ENCODE peak calls at places on chromosomes 13 and 19, in seven cellular contexts. One of them, this sample, is unnamed.

GRCh38 chr13:90696656-90697055 is 650.8 kb upstream of the MIR17HG start:
- DNase-seq in stimulated activated CD4-positive, alpha-beta T cell treated with anti-CD3 and anti-CD28 coated beads, Interleukin-1b, Interleukin-23, amount 100 ng/mL, for 48 hours: no peak
- DNase-seq in kidney epithelial cell: no peak
- DNase-seq in lower leg skin: no peak
- DNase-seq in H4: peak
- DNase-seq in nephron progenitor cell: no peak
- DNase-seq in bronchial epithelial cell: peak
- DNase-seq in this sample: no peak

GRCh38 chr13:40026174-40026585 is 370.7 kb downstream of the COG6 start:
- DNase-seq in stimulated activated CD4-positive, alpha-beta T cell treated with anti-CD3 and anti-CD28 coated beads, Interleukin-1b, Interleukin-23, amount 100 ng/mL, for 48 hours: peak
- DNase-seq in kidney epithelial cell: no peak
- DNase-seq in lower leg skin: no peak
- DNase-seq in H4: no peak
- DNase-seq in nephron progenitor cell: no peak
- DNase-seq in bronchial epithelial cell: no peak
- DNase-seq in this sample: no peak

GRCh38 chr19:22523940-22524339 is 101.8 kb upstream of the ZNF98 start:
- DNase-seq in stimulated activated CD4-positive, alpha-beta T cell treated with anti-CD3 and anti-CD28 coated beads, Interleukin-1b, Interleukin-23, amount 100 ng/mL, for 48 hours: no peak
- DNase-seq in kidney epithelial cell: no peak
- DNase-seq in lower leg skin: no peak
- DNase-seq in H4: no peak
- DNase-seq in nephron progenitor cell: no peak
- DNase-seq in bronchial epithelial cell: no peak
- DNase-seq in this sample: no peak

GRCh38 chr13:45522571-45522970 is 57.8 kb downstream of the COG3 start:
- DNase-seq in stimulated activated CD4-positive, alpha-beta T cell treated with anti-CD3 and anti-CD28 coated beads, Interleukin-1b, Interleukin-23, amount 100 ng/mL, for 48 hours: no peak
- DNase-seq in kidney epithelial cell: no peak
- DNase-seq in lower leg skin: no peak
- DNase-seq in H4: no peak
- DNase-seq in nephron progenitor cell: no peak
- DNase-seq in bronchial epithelial cell: peak
- DNase-seq in this sample: no peak

GRCh38 chr19:18379803-18380747 is 5.9 kb upstream of the GDF15 start:
- DNase-seq in stimulated activated CD4-positive, alpha-beta T cell treated with anti-CD3 and anti-CD28 coated beads, Interleukin-1b, Interleukin-23, amount 100 ng/mL, for 48 hours: no peak
- DNase-seq in kidney epithelial cell: no peak
- DNase-seq in lower leg skin: peak
- DNase-seq in H4: peak
- DNase-seq in nephron progenitor cell: no peak
- DNase-seq in bronchial epithelial cell: peak
- DNase-seq in this sample: no peak

GRCh38 chr19:48965033-48965805 is at the start of gene FTL:
- DNase-seq in stimulated activated CD4-positive, alpha-beta T cell treated with anti-CD3 and anti-CD28 coated beads, Interleukin-1b, Interleukin-23, amount 100 ng/mL, for 48 hours: peak
- DNase-seq in kidney epithelial cell: peak
- DNase-seq in lower leg skin: peak
- DNase-seq in H4: peak
- DNase-seq in nephron progenitor cell: peak
- DNase-seq in bronchial epithelial cell: peak
- DNase-seq in this sample: peak

GRCh38 chr13:31227063-31227462 is 27.3 kb downstream of the B3GLCT start:
- DNase-seq in stimulated activated CD4-positive, alpha-beta T cell treated with anti-CD3 and anti-CD28 coated beads, Interleukin-1b, Interleukin-23, amount 100 ng/mL, for 48 hours: no peak
- DNase-seq in kidney epithelial cell: no peak
- DNase-seq in lower leg skin: no peak
- DNase-seq in H4: no peak
- DNase-seq in nephron progenitor cell: no peak
- DNase-seq in bronchial epithelial cell: peak
- DNase-seq in this sample: no peak

GRCh38 chr13:97540696-97541095 is 106.7 kb downstream of the RAP2A start:
- DNase-seq in stimulated activated CD4-positive, alpha-beta T cell treated with anti-CD3 and anti-CD28 coated beads, Interleukin-1b, Interleukin-23, amount 100 ng/mL, for 48 hours: no peak
- DNase-seq in kidney epithelial cell: no peak
- DNase-seq in lower leg skin: no peak
- DNase-seq in H4: no peak
- DNase-seq in nephron progenitor cell: no peak
- DNase-seq in bronchial epithelial cell: no peak
- DNase-seq in this sample: no peak

GRCh38 chr19:426725-427445 is 17.9 kb upstream of the C2CD4C start:
- DNase-seq in stimulated activated CD4-positive, alpha-beta T cell treated with anti-CD3 and anti-CD28 coated beads, Interleukin-1b, Interleukin-23, amount 100 ng/mL, for 48 hours: no peak
- DNase-seq in kidney epithelial cell: no peak
- DNase-seq in lower leg skin: no peak
- DNase-seq in H4: no peak
- DNase-seq in nephron progenitor cell: no peak
- DNase-seq in bronchial epithelial cell: no peak
- DNase-seq in this sample: no peak

GRCh38 chr13:96532804-96533203 is 442.9 kb downstream of the HS6ST3 start:
- DNase-seq in stimulated activated CD4-positive, alpha-beta T cell treated with anti-CD3 and anti-CD28 coated beads, Interleukin-1b, Interleukin-23, amount 100 ng/mL, for 48 hours: no peak
- DNase-seq in kidney epithelial cell: no peak
- DNase-seq in lower leg skin: no peak
- DNase-seq in H4: no peak
- DNase-seq in nephron progenitor cell: no peak
- DNase-seq in bronchial epithelial cell: no peak
- DNase-seq in this sample: no peak

GRCh38 chr13:66076417-66076816 is 1153.7 kb downstream of the PCDH9 start:
- DNase-seq in stimulated activated CD4-positive, alpha-beta T cell treated with anti-CD3 and anti-CD28 coated beads, Interleukin-1b, Interleukin-23, amount 100 ng/mL, for 48 hours: no peak
- DNase-seq in kidney epithelial cell: no peak
- DNase-seq in lower leg skin: no peak
- DNase-seq in H4: no peak
- DNase-seq in nephron progenitor cell: no peak
- DNase-seq in bronchial epithelial cell: peak
- DNase-seq in this sample: peak

GRCh38 chr13:62702502-62702901 is 1286.9 kb upstream of the PCDH20 start:
- DNase-seq in stimulated activated CD4-positive, alpha-beta T cell treated with anti-CD3 and anti-CD28 coated beads, Interleukin-1b, Interleukin-23, amount 100 ng/mL, for 48 hours: no peak
- DNase-seq in kidney epithelial cell: no peak
- DNase-seq in lower leg skin: no peak
- DNase-seq in H4: no peak
- DNase-seq in nephron progenitor cell: no peak
- DNase-seq in bronchial epithelial cell: no peak
- DNase-seq in this sample: no peak

GRCh38 chr13:112637017-112637801 is 49.3 kb upstream of the TUBGCP3 start:
- DNase-seq in stimulated activated CD4-positive, alpha-beta T cell treated with anti-CD3 and anti-CD28 coated beads, Interleukin-1b, Interleukin-23, amount 100 ng/mL, for 48 hours: no peak
- DNase-seq in kidney epithelial cell: no peak
- DNase-seq in lower leg skin: no peak
- DNase-seq in H4: no peak
- DNase-seq in nephron progenitor cell: no peak
- DNase-seq in bronchial epithelial cell: no peak
- DNase-seq in this sample: no peak

GRCh38 chr13:78121459-78122348 is 203.1 kb upstream of the EDNRB start:
- DNase-seq in stimulated activated CD4-positive, alpha-beta T cell treated with anti-CD3 and anti-CD28 coated beads, Interleukin-1b, Interleukin-23, amount 100 ng/mL, for 48 hours: peak
- DNase-seq in kidney epithelial cell: peak
- DNase-seq in lower leg skin: no peak
- DNase-seq in H4: peak
- DNase-seq in nephron progenitor cell: peak
- DNase-seq in bronchial epithelial cell: peak
- DNase-seq in this sample: no peak

GRCh38 chr19:30861896-30862295 is 487.3 kb downstream of the TSHZ3 start:
- DNase-seq in stimulated activated CD4-positive, alpha-beta T cell treated with anti-CD3 and anti-CD28 coated beads, Interleukin-1b, Interleukin-23, amount 100 ng/mL, for 48 hours: no peak
- DNase-seq in kidney epithelial cell: no peak
- DNase-seq in lower leg skin: no peak
- DNase-seq in H4: no peak
- DNase-seq in nephron progenitor cell: no peak
- DNase-seq in bronchial epithelial cell: no peak
- DNase-seq in this sample: no peak

GRCh38 chr19:57282011-57282636 is 1.8 kb downstream of the ZNF460 start:
- DNase-seq in stimulated activated CD4-positive, alpha-beta T cell treated with anti-CD3 and anti-CD28 coated beads, Interleukin-1b, Interleukin-23, amount 100 ng/mL, for 48 hours: peak
- DNase-seq in kidney epithelial cell: no peak
- DNase-seq in lower leg skin: no peak
- DNase-seq in H4: no peak
- DNase-seq in nephron progenitor cell: no peak
- DNase-seq in bronchial epithelial cell: peak
- DNase-seq in this sample: no peak

GRCh38 chr13:51688937-51689336 is 104.7 kb downstream of the WDFY2 start:
- DNase-seq in stimulated activated CD4-positive, alpha-beta T cell treated with anti-CD3 and anti-CD28 coated beads, Interleukin-1b, Interleukin-23, amount 100 ng/mL, for 48 hours: no peak
- DNase-seq in kidney epithelial cell: no peak
- DNase-seq in lower leg skin: no peak
- DNase-seq in H4: no peak
- DNase-seq in nephron progenitor cell: no peak
- DNase-seq in bronchial epithelial cell: no peak
- DNase-seq in this sample: no peak

GRCh38 chr13:70098669-70099068 is 9.0 kb upstream of the ATXN8OS start:
- DNase-seq in stimulated activated CD4-positive, alpha-beta T cell treated with anti-CD3 and anti-CD28 coated beads, Interleukin-1b, Interleukin-23, amount 100 ng/mL, for 48 hours: no peak
- DNase-seq in kidney epithelial cell: no peak
- DNase-seq in lower leg skin: no peak
- DNase-seq in H4: no peak
- DNase-seq in nephron progenitor cell: no peak
- DNase-seq in bronchial epithelial cell: peak
- DNase-seq in this sample: no peak

GRCh38 chr13:25069911-25070310 is 26.0 kb upstream of the PABPC3 start:
- DNase-seq in stimulated activated CD4-positive, alpha-beta T cell treated with anti-CD3 and anti-CD28 coated beads, Interleukin-1b, Interleukin-23, amount 100 ng/mL, for 48 hours: no peak
- DNase-seq in kidney epithelial cell: no peak
- DNase-seq in lower leg skin: no peak
- DNase-seq in H4: no peak
- DNase-seq in nephron progenitor cell: no peak
- DNase-seq in bronchial epithelial cell: no peak
- DNase-seq in this sample: no peak

GRCh38 chr13:98892821-98893220 is 85.0 kb downstream of the DOCK9 start:
- DNase-seq in stimulated activated CD4-positive, alpha-beta T cell treated with anti-CD3 and anti-CD28 coated beads, Interleukin-1b, Interleukin-23, amount 100 ng/mL, for 48 hours: no peak
- DNase-seq in kidney epithelial cell: no peak
- DNase-seq in lower leg skin: no peak
- DNase-seq in H4: no peak
- DNase-seq in nephron progenitor cell: no peak
- DNase-seq in bronchial epithelial cell: no peak
- DNase-seq in this sample: no peak

GRCh38 chr13:48563611-48564010 is 30.7 kb upstream of the RCBTB2 start:
- DNase-seq in stimulated activated CD4-positive, alpha-beta T cell treated with anti-CD3 and anti-CD28 coated beads, Interleukin-1b, Interleukin-23, amount 100 ng/mL, for 48 hours: no peak
- DNase-seq in kidney epithelial cell: no peak
- DNase-seq in lower leg skin: no peak
- DNase-seq in H4: no peak
- DNase-seq in nephron progenitor cell: no peak
- DNase-seq in bronchial epithelial cell: no peak
- DNase-seq in this sample: no peak

GRCh38 chr19:6730941-6731670 is 6.3 kb downstream of the GPR108 start:
- DNase-seq in stimulated activated CD4-positive, alpha-beta T cell treated with anti-CD3 and anti-CD28 coated beads, Interleukin-1b, Interleukin-23, amount 100 ng/mL, for 48 hours: no peak
- DNase-seq in kidney epithelial cell: no peak
- DNase-seq in lower leg skin: no peak
- DNase-seq in H4: no peak
- DNase-seq in nephron progenitor cell: no peak
- DNase-seq in bronchial epithelial cell: no peak
- DNase-seq in this sample: no peak

GRCh38 chr19:38564981-38565685 is 52.6 kb downstream of the MAP4K1 start:
- DNase-seq in stimulated activated CD4-positive, alpha-beta T cell treated with anti-CD3 and anti-CD28 coated beads, Interleukin-1b, Interleukin-23, amount 100 ng/mL, for 48 hours: no peak
- DNase-seq in kidney epithelial cell: no peak
- DNase-seq in lower leg skin: no peak
- DNase-seq in H4: no peak
- DNase-seq in nephron progenitor cell: no peak
- DNase-seq in bronchial epithelial cell: no peak
- DNase-seq in this sample: no peak

GRCh38 chr13:98986226-98986846 is 8.5 kb upstream of the DOCK9 start:
- DNase-seq in stimulated activated CD4-positive, alpha-beta T cell treated with anti-CD3 and anti-CD28 coated beads, Interleukin-1b, Interleukin-23, amount 100 ng/mL, for 48 hours: no peak
- DNase-seq in kidney epithelial cell: no peak
- DNase-seq in lower leg skin: no peak
- DNase-seq in H4: no peak
- DNase-seq in nephron progenitor cell: no peak
- DNase-seq in bronchial epithelial cell: no peak
- DNase-seq in this sample: no peak

GRCh38 chr19:13920940-13921744 is 15.1 kb downstream of the CC2D1A start:
- DNase-seq in stimulated activated CD4-positive, alpha-beta T cell treated with anti-CD3 and anti-CD28 coated beads, Interleukin-1b, Interleukin-23, amount 100 ng/mL, for 48 hours: peak
- DNase-seq in kidney epithelial cell: no peak
- DNase-seq in lower leg skin: no peak
- DNase-seq in H4: peak
- DNase-seq in nephron progenitor cell: no peak
- DNase-seq in bronchial epithelial cell: peak
- DNase-seq in this sample: no peak

GRCh38 chr19:3266792-3267469 is 42.5 kb downstream of the CELF5 start:
- DNase-seq in stimulated activated CD4-positive, alpha-beta T cell treated with anti-CD3 and anti-CD28 coated beads, Interleukin-1b, Interleukin-23, amount 100 ng/mL, for 48 hours: no peak
- DNase-seq in kidney epithelial cell: no peak
- DNase-seq in lower leg skin: no peak
- DNase-seq in H4: no peak
- DNase-seq in nephron progenitor cell: no peak
- DNase-seq in bronchial epithelial cell: no peak
- DNase-seq in this sample: no peak

GRCh38 chr19:35292986-35293732 is 1.2 kb downstream of the MAG start:
- DNase-seq in stimulated activated CD4-positive, alpha-beta T cell treated with anti-CD3 and anti-CD28 coated beads, Interleukin-1b, Interleukin-23, amount 100 ng/mL, for 48 hours: no peak
- DNase-seq in kidney epithelial cell: no peak
- DNase-seq in lower leg skin: no peak
- DNase-seq in H4: no peak
- DNase-seq in nephron progenitor cell: no peak
- DNase-seq in bronchial epithelial cell: no peak
- DNase-seq in this sample: no peak

GRCh38 chr19:15187026-15188007 is 13.5 kb downstream of the NOTCH3 start:
- DNase-seq in stimulated activated CD4-positive, alpha-beta T cell treated with anti-CD3 and anti-CD28 coated beads, Interleukin-1b, Interleukin-23, amount 100 ng/mL, for 48 hours: peak
- DNase-seq in kidney epithelial cell: no peak
- DNase-seq in lower leg skin: no peak
- DNase-seq in H4: no peak
- DNase-seq in nephron progenitor cell: peak
- DNase-seq in bronchial epithelial cell: no peak
- DNase-seq in this sample: no peak

GRCh38 chr13:110272227-110272626 is 34.7 kb downstream of the COL4A1 start:
- DNase-seq in stimulated activated CD4-positive, alpha-beta T cell treated with anti-CD3 and anti-CD28 coated beads, Interleukin-1b, Interleukin-23, amount 100 ng/mL, for 48 hours: no peak
- DNase-seq in kidney epithelial cell: no peak
- DNase-seq in lower leg skin: peak
- DNase-seq in H4: no peak
- DNase-seq in nephron progenitor cell: no peak
- DNase-seq in bronchial epithelial cell: no peak
- DNase-seq in this sample: no peak

GRCh38 chr13:33078268-33078667 is 62.0 kb downstream of the KL start:
- DNase-seq in stimulated activated CD4-positive, alpha-beta T cell treated with anti-CD3 and anti-CD28 coated beads, Interleukin-1b, Interleukin-23, amount 100 ng/mL, for 48 hours: no peak
- DNase-seq in kidney epithelial cell: no peak
- DNase-seq in lower leg skin: no peak
- DNase-seq in H4: no peak
- DNase-seq in nephron progenitor cell: no peak
- DNase-seq in bronchial epithelial cell: no peak
- DNase-seq in this sample: no peak

GRCh38 chr19:17264641-17264979 is at the start of gene USHBP1:
- DNase-seq in stimulated activated CD4-positive, alpha-beta T cell treated with anti-CD3 and anti-CD28 coated beads, Interleukin-1b, Interleukin-23, amount 100 ng/mL, for 48 hours: no peak
- DNase-seq in kidney epithelial cell: no peak
- DNase-seq in lower leg skin: no peak
- DNase-seq in H4: no peak
- DNase-seq in nephron progenitor cell: no peak
- DNase-seq in bronchial epithelial cell: no peak
- DNase-seq in this sample: no peak

GRCh38 chr13:63206431-63206830 is 1790.8 kb upstream of the PCDH20 start:
- DNase-seq in stimulated activated CD4-positive, alpha-beta T cell treated with anti-CD3 and anti-CD28 coated beads, Interleukin-1b, Interleukin-23, amount 100 ng/mL, for 48 hours: no peak
- DNase-seq in kidney epithelial cell: no peak
- DNase-seq in lower leg skin: no peak
- DNase-seq in H4: no peak
- DNase-seq in nephron progenitor cell: no peak
- DNase-seq in bronchial epithelial cell: no peak
- DNase-seq in this sample: no peak

GRCh38 chr13:40565282-40566148 is 100.9 kb downstream of the FOXO1 start:
- DNase-seq in stimulated activated CD4-positive, alpha-beta T cell treated with anti-CD3 and anti-CD28 coated beads, Interleukin-1b, Interleukin-23, amount 100 ng/mL, for 48 hours: no peak
- DNase-seq in kidney epithelial cell: no peak
- DNase-seq in lower leg skin: no peak
- DNase-seq in H4: no peak
- DNase-seq in nephron progenitor cell: no peak
- DNase-seq in bronchial epithelial cell: peak
- DNase-seq in this sample: no peak

GRCh38 chr13:50220938-50221337 is 205.7 kb downstream of the KCNRG start:
- DNase-seq in stimulated activated CD4-positive, alpha-beta T cell treated with anti-CD3 and anti-CD28 coated beads, Interleukin-1b, Interleukin-23, amount 100 ng/mL, for 48 hours: no peak
- DNase-seq in kidney epithelial cell: no peak
- DNase-seq in lower leg skin: no peak
- DNase-seq in H4: no peak
- DNase-seq in nephron progenitor cell: no peak
- DNase-seq in bronchial epithelial cell: peak
- DNase-seq in this sample: no peak

GRCh38 chr13:99717959-99718674 is 216.8 kb downstream of the TM9SF2 start:
- DNase-seq in stimulated activated CD4-positive, alpha-beta T cell treated with anti-CD3 and anti-CD28 coated beads, Interleukin-1b, Interleukin-23, amount 100 ng/mL, for 48 hours: no peak
- DNase-seq in kidney epithelial cell: no peak
- DNase-seq in lower leg skin: no peak
- DNase-seq in H4: no peak
- DNase-seq in nephron progenitor cell: no peak
- DNase-seq in bronchial epithelial cell: no peak
- DNase-seq in this sample: no peak

GRCh38 chr19:47158879-47159509 is 28.4 kb downstream of the SAE1 start:
- DNase-seq in stimulated activated CD4-positive, alpha-beta T cell treated with anti-CD3 and anti-CD28 coated beads, Interleukin-1b, Interleukin-23, amount 100 ng/mL, for 48 hours: peak
- DNase-seq in kidney epithelial cell: peak
- DNase-seq in lower leg skin: no peak
- DNase-seq in H4: no peak
- DNase-seq in nephron progenitor cell: no peak
- DNase-seq in bronchial epithelial cell: peak
- DNase-seq in this sample: no peak

GRCh38 chr19:3671680-3672574 is 28.3 kb downstream of the PIP5K1C start:
- DNase-seq in stimulated activated CD4-positive, alpha-beta T cell treated with anti-CD3 and anti-CD28 coated beads, Interleukin-1b, Interleukin-23, amount 100 ng/mL, for 48 hours: peak
- DNase-seq in kidney epithelial cell: no peak
- DNase-seq in lower leg skin: no peak
- DNase-seq in H4: no peak
- DNase-seq in nephron progenitor cell: peak
- DNase-seq in bronchial epithelial cell: no peak
- DNase-seq in this sample: no peak

GRCh38 chr13:59774511-59774911 is 389.2 kb downstream of the DIAPH3 start:
- DNase-seq in stimulated activated CD4-positive, alpha-beta T cell treated with anti-CD3 and anti-CD28 coated beads, Interleukin-1b, Interleukin-23, amount 100 ng/mL, for 48 hours: no peak
- DNase-seq in kidney epithelial cell: no peak
- DNase-seq in lower leg skin: no peak
- DNase-seq in H4: no peak
- DNase-seq in nephron progenitor cell: peak
- DNase-seq in bronchial epithelial cell: peak
- DNase-seq in this sample: peak